ENCODE peak calls at places on chromosomes 16 and 17, in seven cellular contexts. Z is B cell; J is GM20000; X is NB4; V is activated T-helper 2 cell treated with anti-CD3 and anti-CD28 coated beads, Interferon-gamma antibody, Interleukin-2, Interleukin-4, amounts not matched to agents 10 μg/mL and 5 μg/mL and 100 μg/mL, durations not matched to agents 14 hours and 24 hours and 36 hours; Y is stimulated activated CD4-positive, alpha-beta T cell treated with anti-CD3 and anti-CD28 coated beads, Interleukin-1b, Interleukin-23, amount 100 ng/mL, for 24 hours; K is sigmoid colon. O is an unnamed sample.

GRCh38 chr16:49158029-49158642 is 123.5 kb downstream of the CBLN1 start:
- DNase-seq in Z (no peak), V (no peak), J (peak), Y (no peak), X (peak), K (no peak), O (peak)

GRCh38 chr16:46932802-46933201 is 40.7 kb downstream of the DNAJA2 start:
- DNase-seq in J (no peak), Z (peak), K (no peak), Y (no peak), V (no peak), X (peak), O (peak)

GRCh38 chr16:77238593-77238992 is 39.4 kb downstream of the SYCE1L start:
- DNase-seq in J (no peak), X (no peak), K (no peak), Z (no peak), Y (no peak), V (no peak), O (no peak)

GRCh38 chr17:17886253-17886652 is 49.5 kb upstream of the SREBF1 start:
- DNase-seq in J (no peak), Z (no peak), X (no peak), K (no peak), Y (no peak), V (no peak), O (no peak)

GRCh38 chr17:17605747-17606083 is 14.2 kb upstream of the PEMT start:
- DNase-seq in X (no peak), K (no peak), Z (no peak), J (no peak), Y (no peak), V (no peak), O (no peak)

GRCh38 chr17:54967621-54968258 is 714 bp downstream of the COX11 start:
- DNase-seq in J (peak), Y (no peak), K (no peak), Z (no peak), X (peak), V (no peak), O (no peak)

GRCh38 chr17:49747632-49748031 is 16.3 kb downstream of the FAM117A start:
- DNase-seq in V (no peak), Z (no peak), J (no peak), X (no peak), Y (no peak), K (no peak), O (no peak)

GRCh38 chr16:75329933-75330332 is 78.5 kb upstream of the BCAR1 start:
- DNase-seq in Y (no peak), Z (no peak), X (no peak), V (no peak), K (no peak), J (no peak), O (no peak)

GRCh38 chr17:29710891-29711418 is 88.2 kb upstream of the CORO6 start:
- DNase-seq in Y (no peak), Z (no peak), J (no peak), K (no peak), X (peak), V (no peak), O (no peak)

GRCh38 chr17:10126554-10127493 is 71.6 kb downstream of the GAS7 start:
- DNase-seq in V (no peak), K (peak), Y (no peak), Z (no peak), J (no peak), X (peak), O (no peak)

GRCh38 chr16:51818342-51818944 is 667.4 kb upstream of the SALL1 start:
- DNase-seq in J (peak), Y (no peak), Z (no peak), X (peak), K (no peak), V (no peak), O (no peak)

GRCh38 chr17:59365383-59365981 is 34.0 kb downstream of the YPEL2 start:
- DNase-seq in Y (no peak), K (peak), J (peak), X (peak), V (peak), Z (no peak), O (no peak)

GRCh38 chr16:11112723-11113348 is 143.2 kb downstream of the SOCS1 start:
- DNase-seq in Z (no peak), X (no peak), K (no peak), V (no peak), J (no peak), Y (no peak), O (no peak)

GRCh38 chr17:2282297-2282873 is 21.2 kb downstream of the SMG6 start:
- DNase-seq in K (no peak), Y (no peak), J (peak), Z (no peak), V (no peak), X (peak), O (peak)

GRCh38 chr16:62585041-62585545 is 548.9 kb upstream of the CDH8 start:
- DNase-seq in Y (no peak), Z (no peak), K (no peak), X (no peak), J (no peak), V (no peak), O (no peak)

GRCh38 chr17:80864751-80865150 is 126.9 kb upstream of the CHMP6 start:
- DNase-seq in X (no peak), Z (no peak), J (no peak), Y (no peak), K (peak), V (no peak), O (no peak)

GRCh38 chr17:49924589-49924988 is 44.4 kb upstream of the DLX4 start:
- DNase-seq in V (no peak), X (no peak), K (no peak), J (no peak), Z (no peak), Y (no peak), O (no peak)

GRCh38 chr17:7707446-7707845 is 2.4 kb downstream of the EFNB3 start:
- DNase-seq in J (no peak), K (no peak), Z (no peak), V (no peak), Y (no peak), X (no peak), O (no peak)

GRCh38 chr16:81266680-81267095 is 28.2 kb downstream of the BCO1 start:
- DNase-seq in Y (no peak), V (peak), X (peak), J (no peak), K (no peak), Z (no peak), O (no peak)

GRCh38 chr16:70689035-70689969 is 3.4 kb upstream of the MTSS2 start:
- DNase-seq in Y (no peak), K (peak), X (no peak), V (no peak), Z (no peak), J (no peak), O (no peak)

O was measured in Kasumi-1.